ENCODE peak calls at places on chromosomes 7 and 10, in four cellular contexts. Q, M, D and T are unnamed samples.
A peak's percentile ranks its signal among the peaks of the same experiment; 100 is the strongest.

GRCh38 chr10:93254180-93254847 is 180.6 kb downstream of the CYP26A1 start:
- DNase-seq in D (no peak), M (no peak), Q (no peak), T (no peak)

GRCh38 chr10:89887830-89888229 is 186.4 kb downstream of the KIF20B start:
- DNase-seq in D (no peak), Q (no peak), M (no peak), T (no peak)

GRCh38 chr10:3652886-3653285 is 132.1 kb downstream of the KLF6 start:
- DNase-seq in Q (no peak), D (no peak), M (no peak), T (no peak)

GRCh38 chr10:11177926-11178453 is 160.3 kb downstream of the CELF2 start:
- DNase-seq in M (no peak), D (no peak), Q (no peak), T (no peak)

GRCh38 chr7:94396606-94397005 is 1.9 kb downstream of the COL1A2 start:
- DNase-seq in Q (no peak), D (no peak), M (no peak), T (no peak)

GRCh38 chr7:140439359-140439758 is 35.5 kb downstream of the RAB19 start:
- DNase-seq in D (no peak), Q (no peak), M (no peak), T (no peak)

GRCh38 chr10:131318791-131319190 is 7.3 kb upstream of the TCERG1L start:
- DNase-seq in D (no peak), M (no peak), Q (no peak), T (no peak)

GRCh38 chr7:117020605-117021002 is 67.3 kb downstream of the ST7 start:
- DNase-seq in M (no peak), Q (no peak), D (no peak), T (no peak)

GRCh38 chr7:135177021-135177696 is 6.7 kb upstream of the CYREN start:
- DNase-seq in Q (no peak), M (no peak), D (peak; percentile 98), T (no peak)

GRCh38 chr10:121978511-121978910 is 3.5 kb upstream of the NSMCE4A start:
- DNase-seq in D (no peak), Q (no peak), M (no peak), T (no peak)

GRCh38 chr7:82592416-82592815 is 148.8 kb upstream of the CACNA2D1 start:
- DNase-seq in Q (no peak), M (no peak), D (no peak), T (no peak)

GRCh38 chr7:71558806-71559205 is 426.9 kb downstream of the GALNT17 start:
- DNase-seq in M (no peak), Q (no peak), D (no peak), T (no peak)

GRCh38 chr7:44306608-44307007 is 18.8 kb downstream of the CAMK2B start:
- DNase-seq in Q (no peak), D (no peak), M (no peak), T (no peak)

GRCh38 chr7:26574476-26574875 is 282.8 kb downstream of the SNX10 start:
- DNase-seq in Q (no peak), M (no peak), D (peak; percentile 55), T (no peak)

GRCh38 chr7:4713183-4713784 is 31.2 kb downstream of the FOXK1 start:
- DNase-seq in Q (no peak), M (no peak), D (no peak), T (no peak)

GRCh38 chr7:102973096-102973802 is 60.4 kb downstream of the LRRC17 start:
- DNase-seq in Q (no peak), D (no peak), M (no peak), T (no peak)

GRCh38 chr10:13706175-13706574 is 119.4 kb downstream of the PRPF18 start:
- DNase-seq in M (no peak), Q (no peak), D (no peak), T (no peak)
- H3K4me3 ChIP-seq in M (peak overlapping the region; percentile 81), Q (no peak overlapping the region), D (peak overlapping the region; percentile 53), T (peak overlapping the region; percentile 75)

GRCh38 chr7:89002942-89003618 is 207.5 kb upstream of the TEX47 start:
- DNase-seq in M (no peak), Q (no peak), D (no peak), T (no peak)
- H3K4me3 ChIP-seq in M (no peak overlapping the region), Q (no peak overlapping the region), D (no peak overlapping the region), T (no peak overlapping the region)

GRCh38 chr10:77371421-77371820 is 266.2 kb downstream of the KCNMA1 start:
- DNase-seq in D (no peak), Q (no peak), M (no peak), T (no peak)
- H3K4me3 ChIP-seq in D (no peak overlapping the region), Q (no peak overlapping the region), M (no peak overlapping the region), T (no peak overlapping the region)

DNA sequence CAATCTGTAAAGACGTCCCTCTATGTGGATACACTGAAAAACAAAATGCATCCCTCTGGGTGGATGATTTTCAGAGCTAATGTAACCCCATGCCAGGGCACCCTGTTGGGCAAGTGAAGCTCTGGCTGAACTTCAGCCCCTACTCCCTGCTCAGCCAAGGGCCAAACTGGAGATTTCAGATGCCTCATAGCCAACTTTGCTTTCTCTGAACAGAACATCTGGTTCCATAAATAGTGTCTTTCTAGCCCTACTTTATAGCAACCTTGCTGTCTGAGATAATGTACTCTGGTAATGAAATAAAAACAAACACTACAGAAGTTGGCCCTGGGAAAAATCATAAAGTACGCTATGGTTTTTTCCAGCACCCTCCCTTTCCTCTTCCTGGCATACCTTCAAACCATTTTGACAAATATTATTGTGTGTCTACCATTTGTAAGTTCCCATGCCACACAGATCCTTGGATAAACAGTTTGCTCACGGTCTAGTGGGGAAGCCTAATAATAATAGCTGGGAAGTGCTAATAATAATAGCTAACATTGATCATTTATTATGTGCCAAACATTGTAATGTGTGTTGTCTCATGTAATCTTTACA is 3.4 kb downstream of the ENTPD1 start:
- DNase-seq in Q (no peak), D (no peak), M (no peak), T (no peak)
- H3K4me3 ChIP-seq in Q (no peak overlapping the region), D (no peak overlapping the region), M (no peak overlapping the region), T (no peak overlapping the region)

DNA sequence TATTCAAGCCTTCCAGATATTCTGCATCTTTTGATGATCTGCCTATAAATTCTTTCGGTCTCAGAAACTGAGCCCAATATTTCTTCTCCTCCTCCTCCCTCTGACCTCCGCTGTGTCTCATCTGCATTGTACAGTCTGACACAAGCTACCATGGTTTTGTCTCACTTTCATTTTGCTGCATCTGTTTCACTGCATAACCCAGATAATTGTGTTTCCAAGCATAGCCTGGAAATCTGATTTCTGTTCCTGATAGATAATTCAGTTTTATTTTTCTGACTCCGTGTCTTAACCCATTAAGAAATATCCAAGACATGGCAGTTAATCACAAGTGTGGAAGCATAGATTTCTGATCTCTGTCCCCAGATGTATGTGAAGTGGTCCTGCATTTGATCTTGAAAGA is 374.2 kb upstream of the SEMA3A start:
- DNase-seq in M (no peak), D (no peak), Q (no peak), T (no peak)
- H3K4me3 ChIP-seq in M (no peak overlapping the region), D (no peak overlapping the region), Q (no peak overlapping the region), T (no peak overlapping the region)

DNA sequence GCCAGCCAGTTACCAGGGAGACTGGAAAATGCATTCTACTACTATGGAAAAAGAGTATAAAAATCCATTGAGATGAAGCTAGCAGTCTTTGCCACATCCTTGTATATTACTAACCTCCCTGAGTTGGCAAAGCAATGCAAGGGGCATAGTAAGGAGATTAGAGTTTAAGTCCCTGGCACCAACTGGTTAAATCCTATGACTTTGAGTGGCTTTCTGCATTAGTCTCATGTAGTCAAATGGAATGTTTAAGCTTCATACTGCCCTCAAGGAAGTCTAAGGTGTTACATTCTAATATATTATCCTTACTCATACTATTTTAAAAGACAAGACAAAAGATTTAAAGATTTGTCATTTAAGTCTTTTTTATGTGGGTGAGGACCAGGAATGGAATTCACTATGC is 110.1 kb downstream of the INHBA start:
- DNase-seq in Q (no peak), M (no peak), D (no peak), T (no peak)
- H3K4me3 ChIP-seq in Q (no peak overlapping the region), M (no peak overlapping the region), D (no peak overlapping the region), T (no peak overlapping the region)

GRCh38 chr10:71046747-71047146 is 158.4 kb upstream of the PCBD1 start:
- DNase-seq in D (no peak), M (no peak), Q (no peak), T (no peak)

GRCh38 chr10:71044720-71045119 is 156.4 kb upstream of the PCBD1 start:
- DNase-seq in Q (no peak), M (no peak), D (no peak), T (no peak)

GRCh38 chr10:71043858-71044257 is 155.5 kb upstream of the PCBD1 start:
- DNase-seq in Q (no peak), D (no peak), M (no peak), T (no peak)

GRCh38 chr10:71045936-71046335 is 157.6 kb upstream of the PCBD1 start:
- DNase-seq in Q (no peak), M (no peak), D (no peak), T (no peak)

GRCh38 chr10:71045188-71045841 is 156.9 kb upstream of the PCBD1 start:
- DNase-seq in M (no peak), D (no peak), Q (no peak), T (no peak)
- H3K4me3 ChIP-seq in M (no peak overlapping the region), D (no peak overlapping the region), Q (no peak overlapping the region), T (no peak overlapping the region)

GRCh38 chr10:4661572-4662255 is 164.3 kb upstream of the AKR1E2 start:
- DNase-seq in Q (peak; percentile 98), D (no peak), M (no peak), T (no peak)

GRCh38 chr10:4662576-4663161 is 163.3 kb upstream of the AKR1E2 start:
- DNase-seq in M (no peak), Q (peak; percentile 74), D (no peak), T (no peak)

GRCh38 chr10:4658777-4659176 is 167.2 kb upstream of the AKR1E2 start:
- DNase-seq in D (no peak), M (no peak), Q (no peak), T (no peak)

GRCh38 chr10:4663162-4663992 is 162.6 kb upstream of the AKR1E2 start:
- DNase-seq in M (peak; percentile 96), D (peak; percentile 100), Q (peak; percentile 94), T (peak; percentile 99)
- H3K4me3 ChIP-seq in M (no peak overlapping the region), D (no peak overlapping the region), Q (peak overlapping the region; percentile 28), T (no peak overlapping the region)